ENCODE peak calls at places on chromosome 5, in ten cellular contexts. One of them, this sample, is unnamed. For H3K4me1, the result is how much of the 10 kb centered on the place peaks cover.

GRCh38 chr5:147558131-147558730 is 48.4 kb upstream of the DPYSL3 start:
- DNase-seq in aorta: no peak
- DNase-seq in kidney: no peak
- DNase-seq in ovary: no peak
- DNase-seq in HepG2: no peak
- DNase-seq in H9: no peak
- DNase-seq in body of pancreas: no peak
- DNase-seq in right lobe of liver: no peak
- DNase-seq in vagina: no peak
- DNase-seq in neuronal stem cell: no peak
- DNase-seq in this sample: peak

GRCh38 chr5:91077623-91078022 is 305.5 kb downstream of the ARRDC3 start:
- DNase-seq in aorta: no peak
- DNase-seq in kidney: no peak
- DNase-seq in ovary: no peak
- DNase-seq in HepG2: no peak
- DNase-seq in H9: no peak
- DNase-seq in body of pancreas: no peak
- DNase-seq in right lobe of liver: no peak
- DNase-seq in vagina: no peak
- DNase-seq in neuronal stem cell: no peak
- DNase-seq in this sample: no peak

GRCh38 chr5:173237821-173238220 is 2.8 kb upstream of the NKX2-5 start:
- DNase-seq in aorta: peak
- DNase-seq in kidney: no peak
- DNase-seq in ovary: no peak
- DNase-seq in HepG2: no peak
- DNase-seq in H9: no peak
- DNase-seq in body of pancreas: no peak
- DNase-seq in right lobe of liver: no peak
- DNase-seq in vagina: no peak
- DNase-seq in neuronal stem cell: no peak
- DNase-seq in this sample: no peak

GRCh38 chr5:67160985-67161384 is 35.6 kb downstream of the CD180 start:
- DNase-seq in aorta: no peak
- DNase-seq in kidney: no peak
- DNase-seq in ovary: no peak
- DNase-seq in HepG2: no peak
- DNase-seq in H9: no peak
- DNase-seq in body of pancreas: no peak
- DNase-seq in right lobe of liver: no peak
- DNase-seq in vagina: no peak
- DNase-seq in neuronal stem cell: no peak
- DNase-seq in this sample: peak

GRCh38 chr5:6439588-6440550 is 8.8 kb upstream of the UBE2QL1 start:
- DNase-seq in aorta: no peak
- DNase-seq in kidney: no peak
- DNase-seq in ovary: no peak
- DNase-seq in HepG2: no peak
- DNase-seq in H9: no peak
- DNase-seq in body of pancreas: no peak
- DNase-seq in right lobe of liver: no peak
- DNase-seq in vagina: no peak
- DNase-seq in neuronal stem cell: no peak
- DNase-seq in this sample: no peak

GRCh38 chr5:131423056-131423455 is 159.2 kb downstream of the CDC42SE2 start:
- DNase-seq in aorta: no peak
- DNase-seq in kidney: no peak
- DNase-seq in ovary: no peak
- DNase-seq in HepG2: peak
- DNase-seq in H9: no peak
- DNase-seq in body of pancreas: no peak
- DNase-seq in right lobe of liver: no peak
- DNase-seq in vagina: no peak
- DNase-seq in neuronal stem cell: no peak
- DNase-seq in this sample: peak

GRCh38 chr5:75460947-75461346 is 50.5 kb downstream of the CERT1 start:
- DNase-seq in aorta: no peak
- DNase-seq in kidney: peak
- DNase-seq in ovary: no peak
- DNase-seq in HepG2: no peak
- DNase-seq in H9: no peak
- DNase-seq in body of pancreas: no peak
- DNase-seq in right lobe of liver: no peak
- DNase-seq in vagina: no peak
- DNase-seq in neuronal stem cell: no peak
- DNase-seq in this sample: no peak

GRCh38 chr5:176797456-176798093 is 12.8 kb upstream of the UNC5A start:
- DNase-seq in aorta: no peak
- DNase-seq in kidney: no peak
- DNase-seq in ovary: no peak
- DNase-seq in HepG2: no peak
- DNase-seq in H9: no peak
- DNase-seq in body of pancreas: no peak
- DNase-seq in right lobe of liver: no peak
- DNase-seq in vagina: no peak
- DNase-seq in neuronal stem cell: no peak
- DNase-seq in this sample: no peak

GRCh38 chr5:44085083-44085482 is 304.1 kb downstream of the FGF10 start:
- DNase-seq in aorta: no peak
- DNase-seq in kidney: no peak
- DNase-seq in ovary: no peak
- DNase-seq in HepG2: no peak
- DNase-seq in H9: no peak
- DNase-seq in body of pancreas: no peak
- DNase-seq in right lobe of liver: no peak
- DNase-seq in vagina: no peak
- DNase-seq in neuronal stem cell: no peak
- DNase-seq in this sample: no peak

GRCh38 chr5:142529626-142530278 is 156.1 kb downstream of the FGF1 start:
- DNase-seq in aorta: no peak
- DNase-seq in kidney: no peak
- DNase-seq in ovary: no peak
- DNase-seq in HepG2: peak
- DNase-seq in H9: no peak
- DNase-seq in body of pancreas: no peak
- DNase-seq in right lobe of liver: no peak
- DNase-seq in vagina: no peak
- DNase-seq in neuronal stem cell: no peak
- DNase-seq in this sample: no peak

GRCh38 chr5:169280696-169281095 is 20.2 kb downstream of the SLIT3 start:
- DNase-seq in aorta: no peak
- DNase-seq in kidney: no peak
- DNase-seq in ovary: no peak
- DNase-seq in HepG2: no peak
- DNase-seq in H9: no peak
- DNase-seq in body of pancreas: no peak
- DNase-seq in right lobe of liver: no peak
- DNase-seq in vagina: no peak
- DNase-seq in neuronal stem cell: no peak
- DNase-seq in this sample: no peak

GRCh38 chr5:106290841-106291240 is 1379.9 kb downstream of the EFNA5 start:
- DNase-seq in aorta: no peak
- DNase-seq in kidney: no peak
- DNase-seq in ovary: no peak
- DNase-seq in HepG2: no peak
- DNase-seq in H9: no peak
- DNase-seq in body of pancreas: no peak
- DNase-seq in right lobe of liver: no peak
- DNase-seq in vagina: no peak
- DNase-seq in neuronal stem cell: no peak
- DNase-seq in this sample: no peak

GRCh38 chr5:31119938-31120641 is 73.4 kb upstream of the CDH6 start:
- DNase-seq in aorta: no peak
- DNase-seq in kidney: no peak
- DNase-seq in ovary: no peak
- DNase-seq in HepG2: no peak
- DNase-seq in H9: no peak
- DNase-seq in body of pancreas: no peak
- DNase-seq in right lobe of liver: no peak
- DNase-seq in vagina: no peak
- DNase-seq in neuronal stem cell: peak
- DNase-seq in this sample: no peak

GRCh38 chr5:134510970-134511795 is 14.3 kb upstream of the JADE2 start:
- DNase-seq in aorta: peak
- DNase-seq in kidney: peak
- DNase-seq in ovary: no peak
- DNase-seq in HepG2: peak
- DNase-seq in H9: peak
- DNase-seq in body of pancreas: peak
- DNase-seq in right lobe of liver: no peak
- DNase-seq in vagina: no peak
- DNase-seq in neuronal stem cell: no peak
- DNase-seq in this sample: peak

GRCh38 chr5:82045526-82046267 is 73.9 kb downstream of the ATG10 start:
- DNase-seq in aorta: no peak
- DNase-seq in kidney: no peak
- DNase-seq in ovary: no peak
- DNase-seq in HepG2: no peak
- DNase-seq in H9: no peak
- DNase-seq in body of pancreas: no peak
- DNase-seq in right lobe of liver: no peak
- DNase-seq in vagina: no peak
- DNase-seq in neuronal stem cell: no peak
- DNase-seq in this sample: no peak

GRCh38 chr5:168947212-168947868 is 353.6 kb downstream of the SLIT3 start:
- DNase-seq in aorta: no peak
- DNase-seq in kidney: peak
- DNase-seq in ovary: no peak
- DNase-seq in HepG2: peak
- DNase-seq in H9: peak
- DNase-seq in body of pancreas: peak
- DNase-seq in right lobe of liver: no peak
- DNase-seq in vagina: no peak
- DNase-seq in neuronal stem cell: peak
- DNase-seq in this sample: peak

GRCh38 chr5:72653586-72653985 is 146.4 kb upstream of the ZNF366 start:
- DNase-seq in aorta: no peak
- DNase-seq in kidney: no peak
- DNase-seq in ovary: no peak
- DNase-seq in HepG2: no peak
- DNase-seq in H9: no peak
- DNase-seq in body of pancreas: no peak
- DNase-seq in right lobe of liver: no peak
- DNase-seq in vagina: no peak
- DNase-seq in neuronal stem cell: no peak
- DNase-seq in this sample: no peak

GRCh38 chr5:428219-428618 is 14.8 kb upstream of the EXOC3 start:
- DNase-seq in aorta: no peak
- DNase-seq in kidney: peak
- DNase-seq in ovary: no peak
- DNase-seq in HepG2: no peak
- DNase-seq in H9: no peak
- DNase-seq in body of pancreas: no peak
- DNase-seq in right lobe of liver: no peak
- DNase-seq in vagina: no peak
- DNase-seq in neuronal stem cell: no peak
- DNase-seq in this sample: no peak
- H3K4me1 ChIP-seq in aorta: under half
- H3K4me1 ChIP-seq in kidney: under half
- H3K4me1 ChIP-seq in ovary: under half
- H3K4me1 ChIP-seq in HepG2: under half
- H3K4me1 ChIP-seq in H9: under half
- H3K4me1 ChIP-seq in body of pancreas: under half
- H3K4me1 ChIP-seq in right lobe of liver: under half
- H3K4me1 ChIP-seq in vagina: under half
- H3K4me1 ChIP-seq in neuronal stem cell: under half
- H3K4me1 ChIP-seq in this sample: under half

DNA sequence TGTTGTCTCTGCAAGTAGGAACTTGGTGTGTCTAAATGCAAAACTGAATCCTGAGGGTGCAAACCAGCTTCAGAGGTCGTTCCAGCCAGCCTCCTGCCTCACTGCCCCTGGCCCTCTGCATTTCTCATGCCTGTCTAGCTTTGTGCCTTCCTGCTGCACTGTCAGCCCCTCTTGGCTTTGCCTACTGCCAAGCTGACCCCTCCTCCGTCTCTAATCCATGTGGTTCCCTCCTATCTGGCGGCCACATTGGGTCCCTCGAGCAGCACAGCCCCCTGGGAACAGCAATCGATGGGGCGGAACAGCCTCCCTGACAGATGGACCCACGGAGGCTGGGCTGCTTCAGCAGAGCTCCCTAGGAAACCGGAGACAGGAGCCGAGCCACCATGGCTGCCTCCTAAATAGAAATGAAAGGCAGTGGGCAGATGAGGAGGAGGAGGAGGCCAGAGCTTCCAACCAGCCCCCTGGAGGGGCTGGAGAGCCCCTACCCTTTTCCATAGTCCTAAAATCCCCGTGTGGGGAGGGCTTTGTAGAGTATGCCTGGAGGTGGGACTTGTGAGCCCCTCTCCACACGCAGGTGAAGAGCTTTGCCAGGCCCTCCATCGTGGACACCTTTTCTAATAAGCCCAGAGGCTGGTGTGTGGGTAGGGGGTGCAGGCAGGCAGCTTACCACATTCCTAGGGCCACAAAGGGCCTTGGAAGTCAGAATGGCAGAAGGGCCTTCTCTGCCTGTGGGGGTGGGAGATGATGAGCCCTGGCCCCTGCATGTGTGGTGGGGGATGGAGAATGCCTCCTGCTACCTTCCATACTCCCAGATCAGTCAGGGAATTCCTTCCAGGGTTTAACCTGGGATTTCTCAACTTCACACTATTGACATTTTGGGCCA is 9.2 kb upstream of the CXXC5 start:
- DNase-seq in aorta: no peak
- DNase-seq in kidney: peak
- DNase-seq in ovary: no peak
- DNase-seq in HepG2: no peak
- DNase-seq in H9: no peak
- DNase-seq in body of pancreas: no peak
- DNase-seq in right lobe of liver: no peak
- DNase-seq in vagina: peak
- DNase-seq in neuronal stem cell: no peak
- DNase-seq in this sample: no peak
- H3K4me1 ChIP-seq in aorta: under half
- H3K4me1 ChIP-seq in kidney: half or more
- H3K4me1 ChIP-seq in ovary: under half
- H3K4me1 ChIP-seq in HepG2: half or more
- H3K4me1 ChIP-seq in H9: under half
- H3K4me1 ChIP-seq in body of pancreas: half or more
- H3K4me1 ChIP-seq in right lobe of liver: half or more
- H3K4me1 ChIP-seq in vagina: half or more
- H3K4me1 ChIP-seq in neuronal stem cell: under half
- H3K4me1 ChIP-seq in this sample: under half

GRCh38 chr5:150486402-150487198 is 21.3 kb upstream of the NDST1 start:
- DNase-seq in aorta: peak
- DNase-seq in kidney: peak
- DNase-seq in ovary: peak
- DNase-seq in HepG2: peak
- DNase-seq in H9: peak
- DNase-seq in body of pancreas: peak
- DNase-seq in right lobe of liver: peak
- DNase-seq in vagina: no peak
- DNase-seq in neuronal stem cell: peak
- DNase-seq in this sample: peak
- H3K4me1 ChIP-seq in aorta: under half
- H3K4me1 ChIP-seq in kidney: under half
- H3K4me1 ChIP-seq in ovary: under half
- H3K4me1 ChIP-seq in HepG2: half or more
- H3K4me1 ChIP-seq in H9: under half
- H3K4me1 ChIP-seq in body of pancreas: half or more
- H3K4me1 ChIP-seq in right lobe of liver: under half
- H3K4me1 ChIP-seq in vagina: half or more
- H3K4me1 ChIP-seq in neuronal stem cell: under half
- H3K4me1 ChIP-seq in this sample: under half

GRCh38 chr5:174459071-174459702 is 265.2 kb upstream of the MSX2 start:
- DNase-seq in aorta: no peak
- DNase-seq in kidney: no peak
- DNase-seq in ovary: no peak
- DNase-seq in HepG2: no peak
- DNase-seq in H9: no peak
- DNase-seq in body of pancreas: no peak
- DNase-seq in right lobe of liver: no peak
- DNase-seq in vagina: no peak
- DNase-seq in neuronal stem cell: no peak
- DNase-seq in this sample: peak
- H3K4me1 ChIP-seq in aorta: under half
- H3K4me1 ChIP-seq in kidney: under half
- H3K4me1 ChIP-seq in ovary: under half
- H3K4me1 ChIP-seq in HepG2: under half
- H3K4me1 ChIP-seq in H9: under half
- H3K4me1 ChIP-seq in body of pancreas: under half
- H3K4me1 ChIP-seq in right lobe of liver: under half
- H3K4me1 ChIP-seq in vagina: under half
- H3K4me1 ChIP-seq in neuronal stem cell: under half
- H3K4me1 ChIP-seq in this sample: under half